ENCODE peak calls at places on chromosomes 4 and X, in eight cellular contexts. B is nephron progenitor cell, T is choroid plexus epithelial cell, K is omental fat pad, M is GM20000, V is fibroblast of lung, A is left ventricle myocardium inferior, F is WTC11. S is an unnamed sample.
A peak's percentile ranks its signal among the peaks of the same experiment; 100 is the strongest.

GRCh38 chr4:42965326-42965725 is 72.8 kb downstream of the GRXCR1 start:
- DNase-seq in B (no peak), T (no peak), K (no peak), M (no peak), V (no peak), A (no peak), F (no peak), S (no peak)

GRCh38 chr4:53640576-53641459 is 49.5 kb upstream of the LNX1 start:
- DNase-seq in B (no peak), T (no peak), K (no peak), M (peak; percentile 29), V (no peak), A (no peak), F (no peak), S (peak; percentile 72)

GRCh38 chr4:163755013-163755412 is 260.5 kb downstream of the TMA16 start:
- DNase-seq in B (no peak), T (peak; percentile 63), K (no peak), M (peak; percentile 11), V (peak; percentile 63), A (no peak), F (no peak), S (no peak)

GRCh38 chrX:54920610-54921426 is at the start of gene TRO:
- DNase-seq in B (peak; percentile 56), T (peak; percentile 35), K (no peak), M (no peak), V (peak; percentile 13), A (no peak), F (peak; percentile 56), S (no peak)

GRCh38 chrX:119028733-119029110 is 44.1 kb upstream of the CT47C1 start:
- DNase-seq in B (no peak), T (no peak), K (no peak), M (no peak), V (no peak), A (no peak), F (no peak), S (no peak)

GRCh38 chr4:138311771-138312535 is 69.8 kb upstream of the SLC7A11 start:
- DNase-seq in B (no peak), T (peak; percentile 28), K (no peak), M (no peak), V (no peak), A (no peak), F (no peak), S (no peak)

GRCh38 chr4:73576366-73576765 is 43.9 kb downstream of the RASSF6 start:
- DNase-seq in B (no peak), T (peak; percentile 66), K (no peak), M (no peak), V (peak; percentile 62), A (no peak), F (no peak), S (no peak)

GRCh38 chr4:16583764-16584163 is 314.7 kb downstream of the LDB2 start:
- DNase-seq in B (no peak), T (peak; percentile 78), K (no peak), M (no peak), V (no peak), A (no peak), F (no peak), S (no peak)

GRCh38 chr4:54971474-54971950 is 153.9 kb downstream of the KDR start:
- DNase-seq in B (peak; percentile 27), T (peak; percentile 77), K (no peak), M (peak; percentile 35), V (peak; percentile 73), A (no peak), F (no peak), S (no peak)

GRCh38 chrX:107549504-107549903 is 78.8 kb upstream of the PRPS1 start:
- DNase-seq in B (no peak), T (no peak), K (no peak), M (no peak), V (no peak), A (no peak), F (no peak), S (no peak)

GRCh38 chr4:7167706-7168105 is 24.6 kb upstream of the SORCS2 start:
- DNase-seq in B (no peak), T (no peak), K (no peak), M (no peak), V (no peak), A (no peak), F (no peak), S (no peak)

GRCh38 chr4:139809207-139810157 is 143.9 kb downstream of the MGST2 start:
- DNase-seq in B (no peak), T (no peak), K (no peak), M (no peak), V (no peak), A (no peak), F (no peak), S (no peak)

GRCh38 chr4:152283806-152284470 is 252.0 kb downstream of the FBXW7 start:
- DNase-seq in B (no peak), T (peak; percentile 3), K (no peak), M (no peak), V (no peak), A (no peak), F (no peak), S (no peak)

GRCh38 chrX:21382715-21383114 is 8.5 kb downstream of the CNKSR2 start:
- DNase-seq in B (no peak), T (peak; percentile 5), K (no peak), M (no peak), V (no peak), A (no peak), F (no peak), S (no peak)

GRCh38 chr4:145839151-145839550 is 99.5 kb downstream of the ZNF827 start:
- DNase-seq in B (no peak), T (peak; percentile 77), K (no peak), M (no peak), V (no peak), A (no peak), F (no peak), S (no peak)

GRCh38 chrX:135910251-135910650 is 16.7 kb downstream of the SAGE1 start:
- DNase-seq in B (no peak), T (no peak), K (no peak), M (no peak), V (no peak), A (no peak), F (no peak), S (no peak)

GRCh38 chr4:127624176-127624575 is 8.6 kb upstream of the INTU start:
- DNase-seq in B (no peak), T (no peak), K (no peak), M (no peak), V (no peak), A (no peak), F (no peak), S (no peak)

GRCh38 chrX:38939067-38939466 is 137.8 kb downstream of the MID1IP1 start:
- DNase-seq in B (no peak), T (peak; percentile 13), K (no peak), M (no peak), V (peak; percentile 90), A (no peak), F (no peak), S (no peak)

GRCh38 chrX:140664939-140665338 is 44.6 kb upstream of the LINC00632 start:
- DNase-seq in B (no peak), T (peak; percentile 36), K (no peak), M (no peak), V (peak; percentile 37), A (no peak), F (no peak), S (no peak)

GRCh38 chr4:102343964-102344519 is 1.2 kb downstream of the SLC39A8 start:
- DNase-seq in B (no peak), T (no peak), K (no peak), M (no peak), V (no peak), A (no peak), F (no peak), S (no peak)

GRCh38 chr4:16843831-16844508 is 54.5 kb downstream of the LDB2 start:
- DNase-seq in B (no peak), T (peak; percentile 89), K (no peak), M (no peak), V (peak; percentile 96), A (no peak), F (no peak), S (no peak)

GRCh38 chrX:40922307-40922706 is 162.9 kb upstream of the USP9X start:
- DNase-seq in B (no peak), T (peak; percentile 90), K (no peak), M (no peak), V (peak; percentile 55), A (no peak), F (peak; percentile 13), S (no peak)

GRCh38 chrX:40920351-40920750 is 164.9 kb upstream of the USP9X start:
- DNase-seq in B (no peak), T (no peak), K (no peak), M (no peak), V (no peak), A (no peak), F (no peak), S (no peak)
- TF ChIP-seq CTCF in B (no peak), T (no peak), K (no peak), M (no peak), V (no peak), A (no peak), F (no peak), S (no peak)

GRCh38 chr4:1992468-1993168 is 16.2 kb downstream of the NELFA start:
- DNase-seq in B (peak; percentile 38), T (no peak), K (no peak), M (no peak), V (no peak), A (no peak), F (peak; percentile 84), S (no peak)
- TF ChIP-seq CTCF in B (no peak), T (peak; percentile 20), K (no peak), M (no peak), V (no peak), A (no peak), F (peak; percentile 49), S (no peak)

GRCh38 chr4:87166296-87166854 is 54.0 kb downstream of the KLHL8 start:
- DNase-seq in B (no peak), T (no peak), K (no peak), M (no peak), V (no peak), A (no peak), F (no peak), S (no peak)

DNA sequence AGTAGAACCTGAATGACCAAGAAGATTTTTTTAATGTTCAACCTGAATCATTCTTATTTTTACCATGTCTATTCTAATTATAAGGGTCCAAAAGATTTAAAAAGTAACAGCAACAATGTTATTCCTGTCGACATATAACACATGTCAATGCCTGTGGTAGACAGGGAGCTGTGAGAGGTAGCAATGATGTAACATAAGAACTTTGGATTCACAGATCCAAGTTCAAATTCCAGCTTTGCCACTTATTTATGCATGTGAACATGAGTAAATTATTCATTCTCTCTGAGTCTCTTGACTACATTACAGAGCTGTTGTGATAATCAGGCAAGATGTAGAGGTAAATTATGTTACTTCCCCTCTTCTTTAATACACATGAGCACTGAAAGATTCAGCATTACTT is 54.5 kb downstream of the KLHL8 start:
- DNase-seq in B (no peak), T (no peak), K (no peak), M (no peak), V (no peak), A (no peak), F (no peak), S (no peak)
- TF ChIP-seq CTCF in B (no peak), T (no peak), K (no peak), M (no peak), V (no peak), A (no peak), F (no peak), S (no peak)

DNA sequence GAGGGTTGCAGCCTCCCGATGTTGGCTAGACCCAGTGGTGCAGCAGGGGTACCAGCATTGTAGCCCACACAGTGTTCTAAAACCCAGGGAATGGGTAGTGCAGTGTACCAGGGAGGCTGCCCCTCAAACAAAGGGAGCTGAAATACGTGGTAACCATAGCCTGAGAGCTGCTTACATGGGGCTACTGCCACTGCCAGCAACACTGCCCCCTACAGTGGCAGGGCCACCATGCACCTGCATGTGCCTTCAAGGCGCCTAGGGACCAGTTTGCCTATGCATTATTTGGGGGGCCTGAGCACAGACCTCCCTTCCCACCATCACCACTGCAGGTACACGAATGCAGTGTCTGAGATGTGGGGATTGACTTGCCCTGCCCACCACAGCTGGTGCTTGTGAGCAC is 21.0 kb upstream of the BMP15 start:
- DNase-seq in B (no peak), T (no peak), K (no peak), M (no peak), V (no peak), A (no peak), F (peak; percentile 50), S (no peak)
- TF ChIP-seq CTCF in B (no peak), T (no peak), K (no peak), M (no peak), V (no peak), A (no peak), F (peak; percentile 39), S (no peak)

S was measured in stomach.